ENCODE peak calls at places on chromosomes 1 and 21, in seven cellular contexts. H is NCI-H1436; M is effector memory CD8-positive, alpha-beta T cell; W is left ventricle myocardium inferior; X is GM20000; Z is CD8-positive, alpha-beta T cell; P is cerebellum. Q is an unnamed sample.

GRCh38 chr1:35929730-35930592 is 944 bp upstream of the AGO3 start:
- DNase-seq in H (peak; percentile 9), M (peak; percentile 9), W (peak; percentile 53), X (peak; percentile 38), Z (peak; percentile 3), P (peak; percentile 33), Q (peak; percentile 29)

GRCh38 chr21:34899760-34900159 is 149.3 kb downstream of the RUNX1 start:
- DNase-seq in H (no peak), M (no peak), W (no peak), X (no peak), Z (no peak), P (no peak), Q (no peak)

GRCh38 chr1:43799656-43800629 is 92.6 kb downstream of the ST3GAL3 start:
- DNase-seq in H (no peak), M (no peak), W (no peak), X (no peak), Z (no peak), P (no peak), Q (no peak)

GRCh38 chr1:201916649-201917249 is 28.1 kb downstream of the SHISA4 start:
- DNase-seq in H (peak; percentile 6), M (no peak), W (peak; percentile 41), X (no peak), Z (no peak), P (no peak), Q (no peak)

GRCh38 chr1:202286622-202287097 is 55.1 kb downstream of the UBE2T start:
- DNase-seq in H (no peak), M (no peak), W (peak; percentile 38), X (no peak), Z (no peak), P (no peak), Q (no peak)

GRCh38 chr1:54464477-54465146 is 58.4 kb upstream of the SSBP3 start:
- DNase-seq in H (no peak), M (no peak), W (no peak), X (peak; percentile 19), Z (no peak), P (no peak), Q (no peak)

GRCh38 chr1:167424038-167424619 is 94.2 kb downstream of the CD247 start:
- DNase-seq in H (no peak), M (no peak), W (no peak), X (no peak), Z (no peak), P (no peak), Q (no peak)

GRCh38 chr1:82108843-82109242 is 308.1 kb downstream of the ADGRL2 start:
- DNase-seq in H (no peak), M (no peak), W (no peak), X (peak; percentile 5), Z (no peak), P (no peak), Q (no peak)

GRCh38 chr1:160504651-160505050 is 18.4 kb downstream of the SLAMF6 start:
- DNase-seq in H (no peak), M (no peak), W (no peak), X (no peak), Z (no peak), P (no peak), Q (no peak)

GRCh38 chr1:33815061-33815460 is 48.8 kb upstream of the HMGB4 start:
- DNase-seq in H (no peak), M (no peak), W (no peak), X (no peak), Z (no peak), P (no peak), Q (no peak)

GRCh38 chr1:109969430-109969829 is 15.1 kb upstream of the AHCYL1 start:
- DNase-seq in H (no peak), M (no peak), W (no peak), X (no peak), Z (no peak), P (no peak), Q (no peak)

GRCh38 chr1:39652105-39652504 is 12.7 kb upstream of the HEYL start:
- DNase-seq in H (no peak), M (no peak), W (peak; percentile 80), X (no peak), Z (no peak), P (no peak), Q (no peak)

GRCh38 chr1:1024421-1025415 is 4.8 kb downstream of the AGRN start:
- DNase-seq in H (no peak), M (no peak), W (no peak), X (no peak), Z (no peak), P (no peak), Q (no peak)

GRCh38 chr1:1617925-1618324 is 2.6 kb downstream of the MIB2 start:
- DNase-seq in H (no peak), M (no peak), W (no peak), X (no peak), Z (no peak), P (no peak), Q (no peak)

GRCh38 chr1:55217226-55217996 is 2.2 kb upstream of the USP24 start:
- DNase-seq in H (no peak), M (peak; percentile 13), W (no peak), X (no peak), Z (no peak), P (peak; percentile 81), Q (peak; percentile 51)

GRCh38 chr1:17099941-17100340 is 19.3 kb downstream of the PADI2 start:
- DNase-seq in H (no peak), M (no peak), W (no peak), X (no peak), Z (no peak), P (no peak), Q (no peak)

GRCh38 chr1:156657161-156657970 is 15.4 kb downstream of the BCAN start:
- DNase-seq in H (peak; percentile 28), M (peak; percentile 60), W (peak; percentile 81), X (peak; percentile 82), Z (peak; percentile 64), P (peak; percentile 90), Q (peak; percentile 66)